ENCODE peak calls at places on chromosome 22, in nine cellular contexts. U is cardiac fibroblast; H is ovary; B is astrocyte of the cerebellum; Y is A549; R is body of pancreas; Z is Peyer's patch; O is CD4-positive, alpha-beta T cell; K is astrocyte of the spinal cord. S is an unnamed sample.

GRCh38 chr22:50034126-50035081 is 21.8 kb upstream of the IL17REL start:
- DNase-seq in U (no peak), H (no peak), B (no peak), Y (no peak), R (no peak), Z (no peak), O (no peak), K (no peak), S (no peak)

GRCh38 chr22:48137640-48138039 is 1375.2 kb downstream of the TBC1D22A start:
- DNase-seq in U (no peak), H (no peak), B (no peak), Y (no peak), R (no peak), Z (no peak), O (no peak), K (no peak), S (no peak)

GRCh38 chr22:39414886-39415285 is 15.3 kb downstream of the TAB1 start:
- DNase-seq in U (no peak), H (no peak), B (no peak), Y (no peak), R (no peak), Z (no peak), O (no peak), K (no peak), S (no peak)

GRCh38 chr22:49773531-49773930 is 54.1 kb downstream of the BRD1 start:
- DNase-seq in U (no peak), H (no peak), B (no peak), Y (no peak), R (no peak), Z (no peak), O (no peak), K (no peak), S (no peak)

GRCh38 chr22:50531546-50532352 is 1.9 kb upstream of the TYMP start:
- DNase-seq in U (peak; percentile 87), H (peak; percentile 68), B (no peak), Y (no peak), R (peak; percentile 73), Z (peak; percentile 89), O (peak; percentile 52), K (peak; percentile 50), S (no peak)

GRCh38 chr22:43346521-43346929 is 3.4 kb upstream of the SCUBE1 start:
- DNase-seq in U (peak; percentile 30), H (peak; percentile 59), B (no peak), Y (peak; percentile 65), R (peak; percentile 52), Z (peak; percentile 80), O (peak; percentile 62), K (no peak), S (peak; percentile 72)

GRCh38 chr22:33539902-33540751 is 380.1 kb downstream of the LARGE1 start:
- DNase-seq in U (peak; percentile 7), H (peak; percentile 77), B (no peak), Y (peak; percentile 58), R (peak; percentile 73), Z (peak; percentile 71), O (no peak), K (no peak), S (peak; percentile 22)

GRCh38 chr22:23215294-23216204 is 35.2 kb downstream of the BCR start:
- DNase-seq in U (peak; percentile 38), H (no peak), B (no peak), Y (no peak), R (peak; percentile 57), Z (no peak), O (no peak), K (no peak), S (no peak)

GRCh38 chr22:46508391-46508999 is 28.9 kb downstream of the CELSR1 start:
- DNase-seq in U (no peak), H (no peak), B (no peak), Y (no peak), R (no peak), Z (no peak), O (no peak), K (no peak), S (no peak)

DNA sequence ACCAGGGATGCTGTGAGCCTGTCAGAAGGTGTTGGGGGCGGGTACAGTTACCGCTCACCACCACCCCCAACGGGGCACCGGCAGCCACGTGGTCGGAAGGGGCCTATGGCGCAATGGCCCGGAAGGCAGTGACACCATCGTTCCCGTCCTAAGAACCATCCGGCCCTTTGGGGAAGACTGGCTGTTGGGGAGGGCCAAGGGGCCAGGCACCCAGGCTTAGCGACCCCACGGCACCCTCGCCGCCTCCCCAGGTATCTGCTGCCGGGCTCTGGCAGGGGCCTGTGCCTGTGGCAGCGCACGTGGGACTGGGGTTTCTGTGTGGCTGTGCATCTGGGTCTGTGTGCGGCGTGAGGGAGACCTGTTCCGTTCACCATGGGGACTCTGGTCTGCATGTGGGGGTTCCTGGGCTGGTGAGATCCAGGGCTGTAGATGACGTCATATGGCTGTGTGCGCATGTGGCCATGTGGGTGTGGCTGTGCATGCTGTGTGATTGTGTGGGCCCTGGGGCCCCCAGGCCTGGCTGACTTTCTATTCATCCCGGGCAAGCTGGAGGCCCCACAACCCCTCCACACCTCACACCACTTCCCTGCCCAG is 703 bp downstream of the OSM start:
- DNase-seq in U (no peak), H (no peak), B (no peak), Y (no peak), R (no peak), Z (peak; percentile 89), O (peak; percentile 69), K (no peak), S (no peak)
- TF ChIP-seq CTCF in U (no peak), H (no peak), B (no peak), Y (no peak), R (no peak), Z (no peak), O (no peak), K (no peak), S (no peak)

GRCh38 chr22:21054714-21055563 is 9.2 kb downstream of the LRRC74B start:
- DNase-seq in U (no peak), H (no peak), B (no peak), Y (no peak), R (no peak), Z (no peak), O (no peak), K (no peak), S (no peak)
- TF ChIP-seq CTCF in U (no peak), H (no peak), B (no peak), Y (no peak), R (no peak), Z (no peak), O (no peak), K (no peak), S (no peak)

GRCh38 chr22:41948142-41948541 is 1.2 kb upstream of the CENPM start:
- DNase-seq in U (no peak), H (no peak), B (no peak), Y (no peak), R (no peak), Z (no peak), O (no peak), K (no peak), S (no peak)

GRCh38 chr22:41943661-41944209 is 3.2 kb downstream of the CENPM start:
- DNase-seq in U (no peak), H (no peak), B (no peak), Y (no peak), R (no peak), Z (no peak), O (no peak), K (no peak), S (no peak)

GRCh38 chr22:41947181-41948080 is 479 bp upstream of the CENPM start:
- DNase-seq in U (no peak), H (no peak), B (no peak), Y (no peak), R (no peak), Z (no peak), O (no peak), K (no peak), S (no peak)

GRCh38 chr22:41949297-41949965 is 2.5 kb upstream of the CENPM start:
- DNase-seq in U (no peak), H (no peak), B (no peak), Y (no peak), R (no peak), Z (no peak), O (no peak), K (no peak), S (no peak)

GRCh38 chr22:41946360-41947180 is at the start of gene CENPM:
- DNase-seq in U (peak; percentile 93), H (peak; percentile 89), B (peak; percentile 83), Y (peak; percentile 75), R (peak; percentile 91), Z (peak; percentile 95), O (peak; percentile 83), K (peak; percentile 94), S (peak; percentile 87)
- TF ChIP-seq CTCF in U (peak; percentile 12), H (no peak), B (peak; percentile 36), Y (no peak), R (peak; percentile 7), Z (no peak), O (peak; percentile 9), K (peak; percentile 36), S (peak; percentile 29)

GRCh38 chr22:19889951-19890350 is 35.3 kb upstream of the GNB1L start:
- DNase-seq in U (no peak), H (no peak), B (no peak), Y (no peak), R (no peak), Z (no peak), O (peak; percentile 48), K (no peak), S (no peak)
- TF ChIP-seq CTCF in U (no peak), H (no peak), B (no peak), Y (no peak), R (no peak), Z (no peak), O (no peak), K (no peak), S (no peak)

GRCh38 chr22:36982136-36982535 is 37.1 kb downstream of the TST start:
- DNase-seq in U (no peak), H (no peak), B (no peak), Y (no peak), R (no peak), Z (no peak), O (no peak), K (no peak), S (no peak)
- TF ChIP-seq CTCF in U (no peak), H (no peak), B (no peak), Y (no peak), R (no peak), Z (no peak), O (no peak), K (no peak), S (no peak)

DNA sequence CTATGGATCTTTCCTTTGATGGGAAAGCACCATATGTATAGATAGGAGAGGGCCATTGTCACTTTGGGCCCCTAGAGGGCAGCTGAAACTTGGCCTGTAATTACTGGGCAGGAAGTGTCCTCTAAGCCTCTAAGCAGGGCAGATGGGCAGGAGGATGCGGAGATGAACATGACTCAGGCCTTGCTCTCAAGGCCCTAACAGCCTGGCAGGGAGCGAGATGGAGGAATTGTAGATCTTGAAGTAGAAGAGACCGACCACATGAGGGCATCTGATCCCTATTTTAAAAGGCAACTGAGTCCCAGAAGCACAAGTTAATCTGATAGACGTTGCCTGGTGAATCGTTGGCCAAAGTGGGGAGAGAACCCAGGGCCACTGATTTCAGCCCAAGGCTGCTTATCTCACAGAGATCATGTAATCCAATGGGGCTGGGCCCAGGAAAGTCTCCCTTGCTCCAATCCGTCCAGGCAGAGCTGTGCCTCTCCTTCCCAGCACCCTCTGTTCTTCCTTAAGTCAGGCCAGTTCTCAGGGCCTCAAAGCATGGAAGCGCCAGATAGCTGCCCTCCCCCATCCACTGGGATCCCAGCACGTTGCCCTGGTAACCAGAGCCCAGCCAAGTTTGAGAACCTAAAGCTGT is 2.5 kb upstream of the SEPTIN3 start:
- DNase-seq in U (peak; percentile 87), H (no peak), B (peak; percentile 62), Y (peak; percentile 15), R (no peak), Z (peak; percentile 76), O (no peak), K (peak; percentile 85), S (no peak)
- TF ChIP-seq CTCF in U (peak; percentile 40), H (no peak), B (peak; percentile 39), Y (peak; percentile 23), R (peak; percentile 24), Z (peak; percentile 44), O (peak; percentile 43), K (peak; percentile 38), S (no peak)

S was measured in progenitor cell of endocrine pancreas.